ENCODE peak calls at places on chromosome 11, in four cellular contexts. O is neural crest cell, X is caudate nucleus, Q is nucleus accumbens. M is an unnamed sample.

GRCh38 chr11:35165416-35166368 is 26.7 kb downstream of the CD44 start:
- DNase-seq in O (no peak), X (no peak), Q (no peak), M (no peak)

GRCh38 chr11:17148536-17148935 is 59.2 kb downstream of the PIK3C2A start:
- DNase-seq in O (no peak), X (no peak), Q (no peak), M (no peak)

GRCh38 chr11:76578655-76579046 is 91.9 kb downstream of the LRRC32 start:
- DNase-seq in O (peak; percentile 45), X (no peak), Q (no peak), M (no peak)

GRCh38 chr11:72587696-72588095 is 86.5 kb downstream of the PDE2A start:
- DNase-seq in O (no peak), X (no peak), Q (no peak), M (no peak)

GRCh38 chr11:88330826-88331428 is 6.6 kb downstream of the CTSC start:
- DNase-seq in O (no peak), X (no peak), Q (no peak), M (no peak)

GRCh38 chr11:64878223-64878493 is 263 bp downstream of the EHD1 start:
- DNase-seq in O (no peak), X (no peak), Q (no peak), M (no peak)

GRCh38 chr11:32939046-32939445 is 46.4 kb downstream of the QSER1 start:
- DNase-seq in O (no peak), X (no peak), Q (no peak), M (no peak)

GRCh38 chr11:119721129-119722120 is 7.6 kb downstream of the NECTIN1 start:
- DNase-seq in O (peak; percentile 44), X (peak; percentile 11), Q (no peak), M (no peak)

GRCh38 chr11:84390441-84391078 is 1104.4 kb upstream of the CCDC90B start:
- DNase-seq in O (no peak), X (no peak), Q (no peak), M (no peak)

GRCh38 chr11:64870176-64870892 is 8.1 kb downstream of the EHD1 start:
- DNase-seq in O (no peak), X (no peak), Q (no peak), M (no peak)

GRCh38 chr11:19328586-19329311 is 88.0 kb upstream of the E2F8 start:
- DNase-seq in O (no peak), X (no peak), Q (no peak), M (no peak)

GRCh38 chr11:108635106-108635505 is 29.8 kb upstream of the DDX10 start:
- DNase-seq in O (no peak), X (no peak), Q (no peak), M (no peak)

GRCh38 chr11:76752321-76753175 is 30.6 kb upstream of the TSKU start:
- DNase-seq in O (no peak), X (no peak), Q (no peak), M (no peak)

GRCh38 chr11:73230931-73231330 is 12.8 kb downstream of the P2RY2 start:
- DNase-seq in O (no peak), X (no peak), Q (no peak), M (no peak)

GRCh38 chr11:29518389-29519174 is 498.2 kb downstream of the KCNA4 start:
- DNase-seq in O (no peak), X (no peak), Q (no peak), M (no peak)

GRCh38 chr11:12461516-12461915 is 84.1 kb downstream of the PARVA start:
- DNase-seq in O (no peak), X (no peak), Q (no peak), M (no peak)

GRCh38 chr11:10451399-10452116 is 3.5 kb upstream of the AMPD3 start:
- DNase-seq in O (no peak), X (no peak), Q (no peak), M (peak; percentile 53)

GRCh38 chr11:128551641-128552335 is 35.6 kb downstream of the ETS1 start:
- DNase-seq in O (no peak), X (no peak), Q (no peak), M (no peak)

GRCh38 chr11:34480339-34480738 is 33.3 kb downstream of the ELF5 start:
- DNase-seq in O (no peak), X (no peak), Q (no peak), M (no peak)

GRCh38 chr11:36455658-36456111 is 54.4 kb downstream of the TRAF6 start:
- DNase-seq in O (peak; percentile 16), X (peak; percentile 44), Q (peak; percentile 53), M (peak; percentile 57)

GRCh38 chr11:75325713-75326438 is 25.6 kb downstream of the ARRB1 start:
- DNase-seq in O (no peak), X (peak; percentile 61), Q (peak; percentile 45), M (peak; percentile 58)